ENCODE peak calls at places on chromosomes 16 and 17, in five cellular contexts. X is glomerular endothelial cell, N is immature natural killer cell, S is HTR-8/SVneo, B is left kidney. Z is an unnamed sample.

GRCh38 chr16:57126412-57126811 is 34.0 kb downstream of the CPNE2 start:
- DNase-seq in B (no peak), S (no peak), N (no peak), X (no peak), Z (no peak)

GRCh38 chr17:3888343-3889171 is 4.3 kb downstream of the CAMKK1 start:
- DNase-seq in N (no peak), S (peak), B (peak), X (no peak), Z (no peak)

GRCh38 chr17:42313389-42313772 is 25.1 kb downstream of the STAT5A start:
- DNase-seq in N (no peak), X (no peak), B (no peak), S (no peak), Z (no peak)

GRCh38 chr17:77446959-77447634 is 306.3 kb downstream of the SEC14L1 start:
- DNase-seq in S (no peak), N (no peak), B (peak), X (no peak), Z (no peak)

GRCh38 chr16:974001-974601 is 3.3 kb upstream of the LMF1 start:
- DNase-seq in S (no peak), N (no peak), X (no peak), B (peak), Z (no peak)

GRCh38 chr17:4941027-4941610 is 1.1 kb downstream of the RNF167 start:
- DNase-seq in B (no peak), S (no peak), N (no peak), X (no peak), Z (no peak)

GRCh38 chr17:78973196-78973595 is 6.5 kb downstream of the LGALS3BP start:
- DNase-seq in B (peak), N (no peak), X (no peak), S (no peak), Z (no peak)

GRCh38 chr17:58666858-58667267 is 25.0 kb downstream of the TEX14 start:
- DNase-seq in B (peak), X (no peak), S (no peak), N (peak), Z (peak)

GRCh38 chr17:67891481-67892119 is 66.3 kb downstream of the BPTF start:
- DNase-seq in X (no peak), N (no peak), B (peak), S (peak), Z (no peak)

GRCh38 chr17:64707077-64707591 is 45.0 kb upstream of the SMURF2 start:
- DNase-seq in B (peak), N (no peak), X (peak), S (peak), Z (no peak)

Z was measured in naive thymus-derived CD4-positive, alpha-beta T cell.